ENCODE peak calls at places on chromosomes 12 and 14, in ten cellular contexts. K is transverse colon; V is osteoblast; T is right lobe of liver; J is ascending aorta; X is body of pancreas; N is neuronal stem cell; D is mesendoderm; S is CD4-positive, alpha-beta memory T cell; E is heart left ventricle. A is an unnamed sample. For H3K4me1 and H3K36me3, the result is how much of the 10 kb centered on the place peaks cover.

GRCh38 chr12:52246720-52247621 is 13.9 kb downstream of the KRT7 start:
- DNase-seq in K (no peak), V (peak), T (peak), J (no peak), X (peak), N (no peak), D (peak), S (no peak), E (no peak), A (no peak)

GRCh38 chr14:91834571-91834970 is 32.8 kb downstream of the TC2N start:
- DNase-seq in K (no peak), V (peak), T (no peak), J (no peak), X (no peak), N (no peak), D (peak), S (no peak), E (no peak), A (no peak)

GRCh38 chr14:49193365-49194050 is 392.7 kb downstream of the RPS29 start:
- DNase-seq in K (no peak), V (no peak), T (no peak), J (no peak), X (no peak), N (no peak), D (no peak), S (no peak), E (no peak), A (no peak)

GRCh38 chr12:98973395-98973794 is 328.3 kb downstream of the APAF1 start:
- DNase-seq in K (no peak), V (no peak), T (no peak), J (no peak), X (no peak), N (no peak), D (peak), S (no peak), E (no peak), A (no peak)

GRCh38 chr12:65656904-65657351 is 167.4 kb upstream of the HMGA2 start:
- DNase-seq in K (no peak), V (peak), T (no peak), J (no peak), X (no peak), N (no peak), D (no peak), S (no peak), E (no peak), A (no peak)

GRCh38 chr12:62671321-62671720 is 204.7 kb downstream of the MON2 start:
- DNase-seq in K (no peak), V (no peak), T (no peak), J (no peak), X (no peak), N (no peak), D (no peak), S (no peak), E (no peak), A (no peak)

GRCh38 chr14:63857467-63858030 is 4.7 kb downstream of the SYNE2 start:
- DNase-seq in K (no peak), V (no peak), T (no peak), J (no peak), X (no peak), N (no peak), D (no peak), S (peak), E (no peak), A (peak)

GRCh38 chr12:66115083-66115600 is 15.4 kb downstream of the LLPH start:
- DNase-seq in K (no peak), V (no peak), T (no peak), J (no peak), X (no peak), N (no peak), D (no peak), S (no peak), E (no peak), A (no peak)

GRCh38 chr14:33362934-33363333 is 424.3 kb downstream of the NPAS3 start:
- DNase-seq in K (no peak), V (no peak), T (no peak), J (no peak), X (no peak), N (peak), D (peak), S (no peak), E (no peak), A (no peak)

GRCh38 chr14:61524936-61525292 is 170.4 kb upstream of the HIF1A start:
- DNase-seq in K (no peak), V (no peak), T (no peak), J (no peak), X (no peak), N (no peak), D (no peak), S (no peak), E (no peak), A (no peak)

GRCh38 chr14:61523751-61524150 is 171.6 kb upstream of the HIF1A start:
- DNase-seq in K (no peak), V (peak), T (no peak), J (no peak), X (no peak), N (no peak), D (no peak), S (no peak), E (no peak), A (no peak)

GRCh38 chr14:61524211-61524806 is 171.0 kb upstream of the HIF1A start:
- DNase-seq in K (no peak), V (peak), T (no peak), J (no peak), X (no peak), N (no peak), D (no peak), S (no peak), E (no peak), A (no peak)

GRCh38 chr14:61526405-61527312 is 168.7 kb upstream of the HIF1A start:
- DNase-seq in K (no peak), V (peak), T (peak), J (no peak), X (peak), N (no peak), D (no peak), S (no peak), E (peak), A (no peak)

DNA sequence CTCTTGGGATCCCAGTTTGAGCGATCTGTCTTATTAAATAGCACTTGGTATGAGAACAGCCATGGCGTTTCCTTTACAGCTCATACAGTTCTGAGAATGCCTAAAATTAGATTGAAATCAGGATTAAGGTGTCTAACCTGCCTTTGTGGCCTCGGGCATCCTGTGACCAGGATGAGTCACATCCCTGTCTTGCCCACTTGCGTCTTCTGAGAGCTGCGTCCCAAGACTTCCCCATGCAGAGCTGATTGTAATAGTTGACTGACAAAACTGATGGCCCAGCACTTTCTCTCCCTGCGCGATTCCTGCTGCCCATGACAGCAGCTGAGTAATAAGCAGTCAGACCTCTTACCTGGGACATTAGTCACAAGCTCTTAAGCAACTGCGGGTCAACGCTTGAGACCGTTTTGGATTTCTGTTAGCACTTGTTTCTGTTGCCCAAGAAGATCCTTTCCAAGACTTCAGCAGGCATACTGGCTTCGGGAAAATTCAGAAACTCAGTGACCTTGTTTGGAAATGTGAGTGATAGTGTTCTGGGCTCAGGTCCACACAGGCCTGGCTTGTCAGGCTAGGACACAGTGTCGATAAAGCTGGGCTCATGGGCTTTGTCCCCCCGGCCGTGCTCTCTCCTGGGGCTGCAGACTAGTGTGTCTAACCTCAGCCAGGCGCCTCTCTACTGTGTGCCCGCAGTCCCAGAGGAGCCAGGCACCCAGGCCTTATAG is 169.9 kb upstream of the HIF1A start:
- DNase-seq in K (peak), V (peak), T (peak), J (peak), X (peak), N (no peak), D (peak), S (peak), E (peak), A (peak)
- H3K4me1 ChIP-seq in K (under half), V (half or more), T (under half), J (under half), X (half or more), N (under half), D (under half), S (half or more), E (under half), A (half or more)

DNA sequence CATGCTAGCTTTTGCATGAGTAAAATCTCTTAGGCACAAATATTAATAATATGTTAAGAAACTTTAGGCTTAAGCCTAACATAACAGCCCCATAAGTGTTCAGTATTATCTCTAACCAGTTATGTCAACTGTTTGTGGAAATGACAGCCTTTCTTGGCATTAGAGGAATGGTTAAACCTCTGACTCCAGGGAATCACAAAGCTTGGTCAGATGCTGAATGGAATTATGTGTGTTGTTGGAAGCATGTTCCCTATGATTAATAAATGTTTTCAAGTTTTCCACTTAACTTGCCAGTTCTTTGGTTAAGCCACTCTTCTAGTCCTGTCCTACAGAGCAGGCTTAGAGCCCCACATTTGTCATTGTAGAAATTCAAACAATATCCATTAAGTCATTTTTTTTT is 17.0 kb downstream of the PSEN1 start:
- DNase-seq in K (no peak), V (peak), T (no peak), J (no peak), X (no peak), N (no peak), D (no peak), S (no peak), E (no peak), A (no peak)
- H3K36me3 ChIP-seq in K (half or more), V (under half), T (under half), J (half or more), X (under half), N (half or more), D (under half), S (under half), E (half or more), A (under half)

GRCh38 chr14:75341639-75342038 is 63.0 kb downstream of the FOS start:
- DNase-seq in K (no peak), V (no peak), T (no peak), J (no peak), X (no peak), N (no peak), D (no peak), S (no peak), E (no peak), A (no peak)

GRCh38 chr14:75342762-75343599 is 64.4 kb downstream of the FOS start:
- DNase-seq in K (no peak), V (no peak), T (no peak), J (no peak), X (no peak), N (no peak), D (no peak), S (no peak), E (no peak), A (no peak)

GRCh38 chr14:75343914-75344313 is 65.3 kb downstream of the FOS start:
- DNase-seq in K (no peak), V (no peak), T (no peak), J (no peak), X (no peak), N (no peak), D (no peak), S (no peak), E (no peak), A (no peak)

GRCh38 chr14:75339059-75339458 is 60.4 kb downstream of the FOS start:
- DNase-seq in K (no peak), V (no peak), T (no peak), J (no peak), X (no peak), N (no peak), D (peak), S (no peak), E (no peak), A (no peak)

DNA sequence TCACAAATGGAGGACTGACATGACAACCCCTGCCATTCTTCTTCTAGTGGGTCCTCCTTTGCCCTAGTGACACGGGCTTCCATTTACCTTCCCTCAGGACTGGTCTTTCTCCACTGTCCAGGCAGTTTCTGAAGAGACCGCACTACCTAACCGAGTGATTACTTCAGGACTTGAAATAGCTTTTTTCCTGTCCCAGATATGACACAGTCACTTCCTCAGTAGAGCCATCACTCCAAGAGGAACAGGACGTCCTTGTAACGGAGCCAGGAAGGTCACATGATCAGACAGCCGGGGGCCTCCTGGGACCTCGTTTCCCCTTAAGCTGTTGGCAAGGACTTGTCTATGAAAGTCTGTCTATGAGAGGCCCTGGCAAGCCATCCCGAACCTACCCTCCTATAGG is 62.3 kb downstream of the FOS start:
- DNase-seq in K (peak), V (no peak), T (peak), J (peak), X (peak), N (no peak), D (no peak), S (no peak), E (peak), A (no peak)
- H3K4me1 ChIP-seq in K (under half), V (under half), T (under half), J (under half), X (under half), N (under half), D (under half), S (under half), E (under half), A (under half)

GRCh38 chr12:95212576-95212975 is 4.7 kb downstream of the FGD6 start:
- DNase-seq in K (no peak), V (peak), T (no peak), J (no peak), X (no peak), N (no peak), D (no peak), S (no peak), E (no peak), A (no peak)
- H3K36me3 ChIP-seq in K (under half), V (under half), T (under half), J (under half), X (under half), N (under half), D (under half), S (under half), E (under half), A (under half)

GRCh38 chr12:108691154-108691994 is 39.9 kb downstream of the CORO1C start:
- DNase-seq in K (peak), V (peak), T (peak), J (peak), X (peak), N (peak), D (peak), S (peak), E (peak), A (peak)
- H3K4me1 ChIP-seq in K (under half), V (half or more), T (under half), J (half or more), X (under half), N (under half), D (under half), S (under half), E (under half), A (under half)

DNA sequence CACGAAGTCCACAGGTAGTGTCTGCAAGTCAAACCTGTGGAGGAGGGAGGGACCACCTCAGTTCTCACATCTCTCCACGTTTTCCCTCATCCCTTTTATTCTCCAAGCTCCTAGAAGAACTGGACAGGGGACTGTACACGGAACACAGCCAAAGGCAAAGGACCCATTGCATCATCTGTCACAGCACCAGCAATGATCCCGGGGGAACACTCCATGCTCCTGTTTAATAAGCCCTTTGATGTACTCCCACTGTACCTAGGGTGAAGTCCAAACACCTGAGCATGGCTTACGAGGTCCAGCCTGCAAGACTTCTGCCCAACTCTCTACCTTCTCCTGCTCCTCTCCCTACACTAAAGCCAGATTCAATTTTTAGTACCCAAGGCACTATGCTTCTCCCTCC is 26.5 kb downstream of the PRPF40B start:
- DNase-seq in K (no peak), V (no peak), T (no peak), J (no peak), X (no peak), N (no peak), D (no peak), S (no peak), E (no peak), A (no peak)
- H3K36me3 ChIP-seq in K (under half), V (half or more), T (under half), J (half or more), X (under half), N (half or more), D (under half), S (half or more), E (half or more), A (under half)

DNA sequence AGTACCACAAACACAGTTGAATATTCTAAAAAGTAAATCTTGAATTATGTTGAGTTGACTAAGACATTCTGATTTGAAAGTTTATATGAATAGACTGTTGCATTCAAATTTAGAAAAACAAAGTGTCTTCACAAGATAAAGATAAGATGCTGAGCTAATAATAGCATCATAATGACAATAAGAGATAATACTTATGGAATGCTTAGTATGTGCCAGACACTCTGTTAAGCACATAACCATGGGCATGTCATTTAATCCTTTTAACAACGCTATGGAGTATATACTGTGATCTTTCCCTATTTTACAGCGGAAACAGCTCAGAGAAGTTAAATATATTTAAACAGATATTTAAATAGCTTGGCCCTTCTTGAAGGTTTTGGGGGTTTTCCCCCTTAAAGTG is 163.4 kb downstream of the SRGAP1 start:
- DNase-seq in K (no peak), V (no peak), T (no peak), J (no peak), X (no peak), N (no peak), D (peak), S (no peak), E (no peak), A (no peak)
- H3K4me1 ChIP-seq in K (under half), V (under half), T (under half), J (under half), X (under half), N (under half), D (under half), S (under half), E (under half), A (under half)

GRCh38 chr12:120199025-120199424 is 1.9 kb downstream of the RPLP0 start:
- DNase-seq in K (no peak), V (no peak), T (no peak), J (no peak), X (no peak), N (no peak), D (no peak), S (no peak), E (no peak), A (no peak)

GRCh38 chr12:120194534-120195395 is at the start of gene GCN1:
- DNase-seq in K (peak), V (peak), T (peak), J (peak), X (peak), N (peak), D (peak), S (peak), E (peak), A (peak)

GRCh38 chr12:120196363-120196762 is 1.8 kb upstream of the GCN1 start:
- DNase-seq in K (no peak), V (no peak), T (no peak), J (no peak), X (no peak), N (no peak), D (no peak), S (no peak), E (no peak), A (no peak)

GRCh38 chr12:120199595-120200306 is 1.2 kb downstream of the RPLP0 start:
- DNase-seq in K (no peak), V (peak), T (no peak), J (no peak), X (no peak), N (no peak), D (no peak), S (no peak), E (no peak), A (no peak)

GRCh38 chr12:120197542-120197887 is 3.0 kb upstream of the GCN1 start:
- DNase-seq in K (no peak), V (no peak), T (no peak), J (no peak), X (no peak), N (no peak), D (no peak), S (no peak), E (no peak), A (no peak)
- H3K36me3 ChIP-seq in K (under half), V (under half), T (under half), J (under half), X (under half), N (under half), D (under half), S (under half), E (under half), A (under half)

A was measured in CD8-positive, alpha-beta memory T cell.